ENCODE peak calls at places on chromosome 3, in eight cellular contexts. C is gastrocnemius medialis, L is AG04449, J is endothelial cell, D is HCT116, Z is fibroblast of the aortic adventitia, M is astrocyte of the spinal cord, O is OCI-LY7. G is an unnamed sample.

GRCh38 chr3:43638594-43639447 is 17.0 kb upstream of the ANO10 start:
- DNase-seq in C (no peak), L (no peak), J (peak), D (peak), Z (peak), M (no peak), O (peak), G (no peak)

GRCh38 chr3:15923640-15924405 is 126.0 kb upstream of the ANKRD28 start:
- DNase-seq in C (no peak), L (no peak), J (no peak), D (no peak), Z (no peak), M (no peak), O (no peak), G (no peak)

GRCh38 chr3:47370887-47371697 is 9.7 kb upstream of the PTPN23 start:
- DNase-seq in C (no peak), L (no peak), J (peak), D (no peak), Z (no peak), M (no peak), O (peak), G (no peak)

GRCh38 chr3:187131981-187132380 is 7.3 kb downstream of the RPL39L start:
- DNase-seq in C (no peak), L (no peak), J (no peak), D (no peak), Z (no peak), M (no peak), O (no peak), G (no peak)

GRCh38 chr3:169147246-169148008 is 516.1 kb downstream of the MECOM start:
- DNase-seq in C (no peak), L (no peak), J (peak), D (no peak), Z (peak), M (peak), O (no peak), G (peak)

GRCh38 chr3:174116421-174116820 is 718.9 kb downstream of the NLGN1 start:
- DNase-seq in C (no peak), L (no peak), J (no peak), D (no peak), Z (no peak), M (no peak), O (no peak), G (no peak)

GRCh38 chr3:29937185-29937584 is 656.3 kb downstream of the RBMS3 start:
- DNase-seq in C (no peak), L (no peak), J (no peak), D (no peak), Z (peak), M (peak), O (no peak), G (peak)

GRCh38 chr3:153658151-153658550 is 463.0 kb upstream of the ARHGEF26 start:
- DNase-seq in C (no peak), L (no peak), J (no peak), D (no peak), Z (no peak), M (no peak), O (no peak), G (peak)

GRCh38 chr3:189099505-189100290 is 72.1 kb upstream of the TPRG1 start:
- DNase-seq in C (peak), L (no peak), J (no peak), D (no peak), Z (peak), M (no peak), O (no peak), G (no peak)

GRCh38 chr3:24019585-24019984 is 74.5 kb downstream of the NR1D2 start:
- DNase-seq in C (no peak), L (no peak), J (no peak), D (no peak), Z (no peak), M (no peak), O (no peak), G (no peak)

GRCh38 chr3:64039972-64040733 is 16.9 kb upstream of the PSMD6 start:
- DNase-seq in C (no peak), L (no peak), J (no peak), D (no peak), Z (no peak), M (no peak), O (no peak), G (no peak)

GRCh38 chr3:135907422-135908165 is 57.9 kb upstream of the PPP2R3A start:
- DNase-seq in C (no peak), L (no peak), J (no peak), D (no peak), Z (no peak), M (no peak), O (no peak), G (no peak)

GRCh38 chr3:126004692-126005091 is 35.7 kb downstream of the ROPN1B start:
- DNase-seq in C (no peak), L (no peak), J (no peak), D (no peak), Z (no peak), M (no peak), O (no peak), G (no peak)

GRCh38 chr3:31462050-31462569 is 70.6 kb upstream of the STT3B start:
- DNase-seq in C (no peak), L (no peak), J (no peak), D (no peak), Z (no peak), M (no peak), O (peak), G (no peak)

DNA sequence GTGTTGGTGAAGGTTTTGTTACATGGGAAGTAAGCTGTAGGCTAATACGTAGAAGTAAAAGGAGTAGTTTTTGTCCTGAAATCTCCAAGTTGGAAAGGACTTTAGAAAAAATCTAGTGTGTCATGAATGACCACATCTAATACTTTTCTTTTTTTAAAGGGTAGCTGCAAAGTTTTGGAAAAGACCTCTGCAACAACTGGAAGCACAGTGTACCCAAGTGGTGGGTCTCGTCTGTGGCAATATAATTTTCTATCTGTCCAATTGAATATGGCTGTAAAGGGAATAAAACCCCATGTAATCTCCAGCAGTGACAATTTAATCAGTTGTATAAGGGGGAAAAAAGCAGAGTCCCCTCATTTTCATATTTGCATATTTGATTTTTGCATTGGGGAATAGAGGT is 531.2 kb downstream of the ZIC1 start:
- DNase-seq in C (no peak), L (no peak), J (no peak), D (no peak), Z (peak), M (peak), O (no peak), G (no peak)
- TF ChIP-seq CTCF in C (no peak), L (no peak), J (no peak), D (no peak), Z (peak), M (peak), O (no peak), G (no peak)

GRCh38 chr3:41710646-41711388 is 251.1 kb downstream of the ULK4 start:
- DNase-seq in C (no peak), L (peak), J (no peak), D (no peak), Z (peak), M (peak), O (no peak), G (peak)

GRCh38 chr3:41708176-41708575 is 253.7 kb downstream of the ULK4 start:
- DNase-seq in C (no peak), L (no peak), J (no peak), D (no peak), Z (no peak), M (no peak), O (no peak), G (no peak)

GRCh38 chr3:41701196-41701698 is 260.7 kb downstream of the ULK4 start:
- DNase-seq in C (no peak), L (no peak), J (no peak), D (no peak), Z (peak), M (no peak), O (no peak), G (no peak)

GRCh38 chr3:41700155-41700554 is 261.7 kb downstream of the ULK4 start:
- DNase-seq in C (no peak), L (no peak), J (no peak), D (no peak), Z (no peak), M (no peak), O (no peak), G (no peak)

DNA sequence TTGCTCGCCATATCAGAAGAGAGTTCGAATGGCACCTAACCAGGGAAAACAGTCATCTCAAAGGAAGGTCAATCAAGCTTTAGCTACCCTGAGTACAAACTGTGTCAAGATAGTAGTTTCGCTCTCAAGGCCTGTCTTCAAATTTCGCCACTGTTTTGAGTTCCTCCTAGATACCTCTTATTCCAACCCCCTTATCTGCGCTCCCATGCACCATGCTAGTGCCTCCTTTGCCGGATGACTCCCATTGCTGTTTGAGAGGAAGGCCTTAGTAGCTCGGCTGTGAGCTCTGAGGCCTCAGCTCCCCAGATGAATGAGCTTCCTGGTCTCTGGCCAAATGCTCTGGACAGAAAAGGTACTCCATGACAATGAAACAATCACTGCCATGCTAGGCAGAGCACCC is 256.0 kb downstream of the ULK4 start:
- DNase-seq in C (no peak), L (no peak), J (no peak), D (no peak), Z (no peak), M (no peak), O (no peak), G (no peak)
- TF ChIP-seq CTCF in C (no peak), L (no peak), J (no peak), D (no peak), Z (no peak), M (no peak), O (no peak), G (no peak)

DNA sequence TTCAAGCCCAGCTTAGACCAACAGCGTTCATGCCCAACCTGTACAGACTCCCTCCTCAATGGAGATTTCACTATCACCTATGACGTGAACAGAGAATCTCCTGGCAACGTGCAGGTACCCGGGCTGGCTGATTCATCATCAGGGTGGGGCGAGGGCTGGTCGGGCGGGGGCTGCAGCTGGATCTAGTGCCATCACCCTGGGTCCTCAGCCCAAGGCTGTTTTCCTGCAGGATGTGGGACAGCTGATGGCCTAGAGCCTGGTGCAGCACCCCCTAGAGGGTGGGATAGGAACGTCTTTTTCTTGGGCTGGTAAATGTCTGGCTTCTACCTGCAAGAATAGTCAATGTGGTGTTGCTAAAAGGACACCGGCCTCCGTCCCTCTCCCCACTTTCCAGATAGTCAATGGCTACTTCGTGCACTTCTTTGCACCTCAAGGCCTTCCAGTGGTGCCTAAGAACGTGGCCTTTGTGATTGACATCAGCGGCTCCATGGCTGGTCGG is 4.4 kb downstream of the ITIH3 start:
- DNase-seq in C (no peak), L (no peak), J (peak), D (peak), Z (no peak), M (no peak), O (peak), G (peak)
- TF ChIP-seq CTCF in C (peak), L (no peak), J (peak), D (peak), Z (peak), M (peak), O (peak), G (peak)

GRCh38 chr3:131381445-131382291 is at the start of gene NUDT16:
- DNase-seq in C (peak), L (peak), J (peak), D (peak), Z (peak), M (peak), O (peak), G (peak)
- TF ChIP-seq CTCF in C (no peak), L (no peak), J (no peak), D (peak), Z (no peak), M (no peak), O (peak), G (no peak)

GRCh38 chr3:192825657-192826200 is 91.9 kb downstream of the MB21D2 start:
- DNase-seq in C (no peak), L (no peak), J (no peak), D (no peak), Z (peak), M (no peak), O (peak), G (peak)
- TF ChIP-seq CTCF in C (no peak), L (no peak), J (no peak), D (peak), Z (no peak), M (no peak), O (peak), G (no peak)